ENCODE peak calls at places on chromosomes 12 and 14, in six cellular contexts. T is mucosa of descending colon, E is ascending aorta, I is mammary epithelial cell, O is lower lobe of right lung, S is heart left ventricle. D is an unnamed sample.

GRCh38 chr14:104220225-104221070 is 82.1 kb downstream of the KIF26A start:
- DNase-seq in T (no peak), E (no peak), I (no peak), O (peak; percentile 26), S (no peak), D (no peak)

GRCh38 chr14:99460793-99461192 is 19.9 kb downstream of the SETD3 start:
- DNase-seq in T (no peak), E (no peak), I (peak; percentile 95), O (no peak), S (no peak), D (peak; percentile 94)

GRCh38 chr14:90439874-90440442 is 43.1 kb downstream of the CALM1 start:
- DNase-seq in T (no peak), E (no peak), I (peak; percentile 13), O (no peak), S (no peak), D (no peak)

GRCh38 chr12:100253437-100253836 is 13.4 kb downstream of the DEPDC4 start:
- DNase-seq in T (no peak), E (no peak), I (no peak), O (no peak), S (no peak), D (no peak)

GRCh38 chr14:49970474-49971147 is 77.7 kb downstream of the ARF6 start:
- DNase-seq in T (peak; percentile 50), E (no peak), I (no peak), O (no peak), S (no peak), D (no peak)

GRCh38 chr12:70919597-70920035 is 922 bp downstream of the PTPRR start:
- DNase-seq in T (peak; percentile 3), E (no peak), I (no peak), O (no peak), S (no peak), D (peak; percentile 4)

GRCh38 chr14:24909523-24910302 is 140.2 kb downstream of the STXBP6 start:
- DNase-seq in T (no peak), E (no peak), I (no peak), O (no peak), S (no peak), D (no peak)

GRCh38 chr12:107139787-107140186 is 46.4 kb upstream of the CRY1 start:
- DNase-seq in T (no peak), E (no peak), I (no peak), O (no peak), S (no peak), D (no peak)

GRCh38 chr14:95432152-95433093 is 84.0 kb downstream of the SYNE3 start:
- DNase-seq in T (peak; percentile 64), E (no peak), I (peak; percentile 10), O (no peak), S (peak; percentile 62), D (peak; percentile 7)

GRCh38 chr12:71014180-71014785 is 93.7 kb upstream of the PTPRR start:
- DNase-seq in T (no peak), E (no peak), I (peak; percentile 32), O (no peak), S (no peak), D (peak; percentile 62)

GRCh38 chr14:68211421-68211820 is 391.8 kb downstream of the RAD51B start:
- DNase-seq in T (no peak), E (no peak), I (peak; percentile 32), O (no peak), S (no peak), D (no peak)

GRCh38 chr12:108627134-108627920 is 6.4 kb downstream of the SELPLG start:
- DNase-seq in T (no peak), E (no peak), I (no peak), O (peak; percentile 42), S (no peak), D (no peak)
- H3K4me3 ChIP-seq in T (no peak overlapping the region), E (no peak overlapping the region), I (no peak overlapping the region), O (no peak overlapping the region), S (no peak overlapping the region), D (no peak overlapping the region)

GRCh38 chr12:113880993-113881392 is 85.1 kb downstream of the RBM19 start:
- DNase-seq in T (no peak), E (no peak), I (no peak), O (no peak), S (no peak), D (no peak)

GRCh38 chr12:113879658-113880057 is 86.5 kb downstream of the RBM19 start:
- DNase-seq in T (no peak), E (no peak), I (no peak), O (no peak), S (no peak), D (no peak)

GRCh38 chr12:113881588-113881987 is 84.5 kb downstream of the RBM19 start:
- DNase-seq in T (no peak), E (no peak), I (no peak), O (no peak), S (no peak), D (no peak)

GRCh38 chr12:113882690-113883089 is 83.4 kb downstream of the RBM19 start:
- DNase-seq in T (no peak), E (no peak), I (no peak), O (no peak), S (no peak), D (no peak)

DNA sequence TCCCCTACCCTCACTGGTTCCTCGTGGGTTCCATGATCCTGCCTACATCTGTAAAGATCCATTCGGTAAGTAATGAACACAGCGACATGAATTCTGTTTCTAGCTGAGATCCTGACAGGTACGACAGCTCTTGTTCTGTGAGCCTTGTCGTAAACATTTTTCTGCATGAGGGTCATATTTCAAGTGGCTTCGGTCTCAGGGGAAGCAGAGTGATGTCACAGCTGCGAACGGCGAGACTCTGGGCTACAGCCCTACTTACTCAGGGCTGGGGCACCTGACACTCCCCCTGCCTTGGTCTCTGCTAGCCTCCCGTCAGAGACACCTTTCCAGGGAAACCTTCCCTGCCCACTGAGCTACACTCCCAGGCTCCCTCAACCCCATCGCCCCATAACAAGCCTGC is 85.8 kb downstream of the RBM19 start:
- DNase-seq in T (no peak), E (no peak), I (no peak), O (no peak), S (no peak), D (no peak)
- TF ChIP-seq CTCF in T (no peak), E (no peak), I (no peak), O (no peak), S (no peak), D (no peak)

GRCh38 chr14:74941676-74942097 is 13.7 kb downstream of the PGF start:
- DNase-seq in T (peak; percentile 46), E (peak; percentile 90), I (no peak), O (peak; percentile 84), S (peak; percentile 63), D (peak; percentile 41)

GRCh38 chr14:74942164-74942563 is 13.2 kb downstream of the PGF start:
- DNase-seq in T (no peak), E (no peak), I (no peak), O (no peak), S (no peak), D (no peak)

GRCh38 chr14:74938873-74939495 is 15.9 kb upstream of the RPS6KL1 start:
- DNase-seq in T (no peak), E (no peak), I (no peak), O (no peak), S (no peak), D (no peak)

GRCh38 chr14:74942608-74943007 is 12.8 kb downstream of the PGF start:
- DNase-seq in T (no peak), E (no peak), I (no peak), O (no peak), S (no peak), D (no peak)

GRCh38 chr14:74940956-74941565 is 14.3 kb downstream of the PGF start:
- DNase-seq in T (no peak), E (no peak), I (no peak), O (no peak), S (no peak), D (no peak)
- H3K4me3 ChIP-seq in T (no peak overlapping the region), E (no peak overlapping the region), I (no peak overlapping the region), O (no peak overlapping the region), S (no peak overlapping the region), D (no peak overlapping the region)

GRCh38 chr12:115569694-115570093 is 707.8 kb downstream of the MED13L start:
- DNase-seq in T (no peak), E (no peak), I (no peak), O (no peak), S (no peak), D (no peak)
- TF ChIP-seq CTCF in T (no peak), E (no peak), I (no peak), O (no peak), S (no peak), D (no peak)

DNA sequence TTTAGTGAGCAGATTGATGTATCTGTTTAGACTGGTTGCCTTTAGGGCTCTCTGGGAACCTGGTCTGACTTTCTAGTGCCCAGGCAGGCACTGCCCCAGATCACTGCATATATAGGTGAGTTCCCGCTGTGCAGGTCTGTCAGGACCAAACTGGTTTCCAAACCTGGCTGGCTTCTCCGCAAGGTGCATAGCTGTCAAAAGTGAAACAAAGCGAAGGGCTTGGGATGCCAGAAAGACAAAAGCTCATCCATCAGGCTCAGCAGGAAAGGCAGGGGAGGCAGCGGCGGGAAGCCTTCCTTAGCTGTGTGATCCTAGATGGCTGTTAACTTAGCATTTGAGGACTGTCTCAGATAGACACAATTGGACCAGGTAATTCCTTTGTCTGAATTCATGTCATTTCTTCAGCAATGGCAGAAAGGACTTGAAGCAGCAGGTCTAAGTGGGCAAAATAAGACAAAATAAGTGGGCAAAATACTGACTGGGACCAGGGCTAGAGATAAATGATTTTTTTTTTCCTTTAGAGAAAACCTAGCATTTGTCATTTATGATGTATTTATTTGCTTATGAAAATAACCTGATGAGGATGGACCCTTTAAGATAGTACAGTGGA is 128.6 kb upstream of the DYRK2 start:
- DNase-seq in T (no peak), E (no peak), I (no peak), O (no peak), S (no peak), D (no peak)
- H3K4me3 ChIP-seq in T (no peak overlapping the region), E (no peak overlapping the region), I (no peak overlapping the region), O (no peak overlapping the region), S (no peak overlapping the region), D (no peak overlapping the region)

GRCh38 chr12:96093543-96094196 is 58.3 kb upstream of the LTA4H start:
- DNase-seq in T (no peak), E (no peak), I (no peak), O (no peak), S (no peak), D (no peak)
- TF ChIP-seq CTCF in T (no peak), E (no peak), I (no peak), O (no peak), S (no peak), D (no peak)